ENCODE peak calls at places on chromosomes 6 and 20, in seven cellular contexts. M is EH; W is epithelial cell of esophagus; J is cardiac muscle cell; U is CD8-positive, alpha-beta memory T cell; V is heart left ventricle; S is HL-60. Q is an unnamed sample.

GRCh38 chr20:57395111-57395959 is 4.1 kb downstream of the RBM38 start:
- DNase-seq in M (no peak), W (peak; percentile 74), J (peak; percentile 40), U (no peak), V (peak; percentile 90), S (no peak), Q (no peak)

GRCh38 chr6:135105710-135106109 is 51.1 kb upstream of the HBS1L start:
- DNase-seq in M (no peak), W (no peak), J (no peak), U (no peak), V (no peak), S (no peak), Q (no peak)

GRCh38 chr6:154210678-154211077 is 145.9 kb downstream of the IPCEF1 start:
- DNase-seq in M (no peak), W (no peak), J (no peak), U (no peak), V (no peak), S (no peak), Q (no peak)

GRCh38 chr6:14612016-14612415 is 494.4 kb downstream of the CD83 start:
- DNase-seq in M (peak; percentile 68), W (peak; percentile 43), J (no peak), U (no peak), V (no peak), S (no peak), Q (no peak)

GRCh38 chr6:165605901-165606739 is 56.9 kb downstream of the PDE10A start:
- DNase-seq in M (no peak), W (no peak), J (no peak), U (no peak), V (no peak), S (no peak), Q (no peak)

GRCh38 chr6:125361868-125362267 is 60.1 kb upstream of the HDDC2 start:
- DNase-seq in M (no peak), W (no peak), J (no peak), U (no peak), V (no peak), S (no peak), Q (no peak)

GRCh38 chr6:92848901-92849300 is 570.5 kb downstream of the EPHA7 start:
- DNase-seq in M (no peak), W (no peak), J (no peak), U (no peak), V (no peak), S (no peak), Q (no peak)

GRCh38 chr6:166654573-166654972 is 27.5 kb upstream of the RPS6KA2 start:
- DNase-seq in M (no peak), W (no peak), J (no peak), U (no peak), V (no peak), S (no peak), Q (no peak)

GRCh38 chr20:19769516-19769915 is 11.5 kb downstream of the RIN2 start:
- DNase-seq in M (no peak), W (no peak), J (no peak), U (no peak), V (no peak), S (no peak), Q (no peak)

GRCh38 chr20:47502271-47502730 is 614 bp downstream of the NCOA3 start:
- DNase-seq in M (peak; percentile 23), W (no peak), J (peak; percentile 34), U (no peak), V (no peak), S (peak; percentile 26), Q (peak; percentile 25)

GRCh38 chr20:50625986-50626677 is 65.2 kb downstream of the RIPOR3 start:
- DNase-seq in M (peak; percentile 52), W (peak; percentile 16), J (peak; percentile 71), U (no peak), V (peak; percentile 69), S (peak; percentile 62), Q (no peak)

GRCh38 chr6:67433124-67433523 is 1202.0 kb upstream of the ADGRB3 start:
- DNase-seq in M (no peak), W (no peak), J (no peak), U (no peak), V (no peak), S (no peak), Q (no peak)

GRCh38 chr20:49385471-49385870 is 97.0 kb downstream of the KCNB1 start:
- DNase-seq in M (peak; percentile 67), W (peak; percentile 30), J (peak; percentile 34), U (no peak), V (no peak), S (peak; percentile 14), Q (no peak)

GRCh38 chr20:63659370-63659769 is 1.3 kb downstream of the RTEL1 start:
- DNase-seq in M (no peak), W (no peak), J (no peak), U (no peak), V (no peak), S (no peak), Q (no peak)

GRCh38 chr20:52047811-52048302 is 143.7 kb downstream of the ZFP64 start:
- DNase-seq in M (peak; percentile 38), W (no peak), J (no peak), U (peak; percentile 46), V (no peak), S (no peak), Q (peak; percentile 12)